ENCODE peak calls at places on chromosomes 13 and 19, in four cellular contexts. One of them, this sample, is unnamed.

GRCh38 chr19:32041681-32042292 is 303.6 kb upstream of the ZNF507 start:
- DNase-seq in IMR-90: peak; percentile 31
- DNase-seq in A549: peak; percentile 29
- DNase-seq in HepG2: peak; percentile 16
- DNase-seq in this sample: peak; percentile 38

GRCh38 chr19:37977992-37978391 is 71.0 kb downstream of the SIPA1L3 start:
- DNase-seq in IMR-90: peak; percentile 99
- DNase-seq in A549: no peak
- DNase-seq in HepG2: no peak
- DNase-seq in this sample: no peak

GRCh38 chr19:14434543-14435319 is 1.6 kb downstream of the PKN1 start:
- DNase-seq in IMR-90: peak; percentile 72
- DNase-seq in A549: no peak
- DNase-seq in HepG2: peak; percentile 72
- DNase-seq in this sample: peak; percentile 54

GRCh38 chr19:21750586-21751128 is 16.7 kb downstream of the ZNF100 start:
- DNase-seq in IMR-90: no peak
- DNase-seq in A549: no peak
- DNase-seq in HepG2: no peak
- DNase-seq in this sample: no peak

GRCh38 chr19:38538793-38539528 is 78.8 kb downstream of the MAP4K1 start:
- DNase-seq in IMR-90: no peak
- DNase-seq in A549: no peak
- DNase-seq in HepG2: no peak
- DNase-seq in this sample: no peak

GRCh38 chr13:65638572-65639168 is 1591.5 kb downstream of the PCDH9 start:
- DNase-seq in IMR-90: peak; percentile 63
- DNase-seq in A549: peak; percentile 0
- DNase-seq in HepG2: peak; percentile 16
- DNase-seq in this sample: peak; percentile 10

GRCh38 chr13:53092931-53093330 is 64.3 kb downstream of the OLFM4 start:
- DNase-seq in IMR-90: no peak
- DNase-seq in A549: no peak
- DNase-seq in HepG2: no peak
- DNase-seq in this sample: no peak

GRCh38 chr13:95564948-95565347 is 12.4 kb downstream of the CLDN10 start:
- DNase-seq in IMR-90: peak; percentile 34
- DNase-seq in A549: no peak
- DNase-seq in HepG2: no peak
- DNase-seq in this sample: no peak

GRCh38 chr19:42634409-42635232 is 39.9 kb upstream of the CEACAM8 start:
- DNase-seq in IMR-90: peak; percentile 20
- DNase-seq in A549: peak; percentile 73
- DNase-seq in HepG2: peak; percentile 32
- DNase-seq in this sample: peak; percentile 43

GRCh38 chr19:35241417-35241816 is 7.4 kb upstream of the LSR start:
- DNase-seq in IMR-90: no peak
- DNase-seq in A549: no peak
- DNase-seq in HepG2: no peak
- DNase-seq in this sample: no peak

GRCh38 chr13:25085125-25085742 is 10.7 kb upstream of the PABPC3 start:
- DNase-seq in IMR-90: peak; percentile 26
- DNase-seq in A549: peak; percentile 25
- DNase-seq in HepG2: peak; percentile 23
- DNase-seq in this sample: no peak

GRCh38 chr19:6236310-6237291 is 43.2 kb downstream of the MLLT1 start:
- DNase-seq in IMR-90: no peak
- DNase-seq in A549: no peak
- DNase-seq in HepG2: no peak
- DNase-seq in this sample: no peak

GRCh38 chr19:39768334-39768733 is 10.3 kb upstream of the LEUTX start:
- DNase-seq in IMR-90: no peak
- DNase-seq in A549: no peak
- DNase-seq in HepG2: no peak
- DNase-seq in this sample: no peak

GRCh38 chr13:27007166-27007565 is 164.4 kb downstream of the USP12 start:
- DNase-seq in IMR-90: no peak
- DNase-seq in A549: no peak
- DNase-seq in HepG2: no peak
- DNase-seq in this sample: no peak

GRCh38 chr13:42041684-42042035 is 6.8 kb upstream of the DGKH start:
- DNase-seq in IMR-90: peak; percentile 63
- DNase-seq in A549: peak; percentile 61
- DNase-seq in HepG2: no peak
- DNase-seq in this sample: peak; percentile 10

GRCh38 chr13:67204731-67205130 is 25.4 kb downstream of the PCDH9 start:
- DNase-seq in IMR-90: no peak
- DNase-seq in A549: no peak
- DNase-seq in HepG2: no peak
- DNase-seq in this sample: no peak

GRCh38 chr19:45640849-45641273 is 1.7 kb upstream of the EML2 start:
- DNase-seq in IMR-90: no peak
- DNase-seq in A549: no peak
- DNase-seq in HepG2: peak; percentile 13
- DNase-seq in this sample: peak; percentile 80

GRCh38 chr19:34171539-34171876 is 796 bp upstream of the LSM14A start:
- DNase-seq in IMR-90: peak; percentile 93
- DNase-seq in A549: peak; percentile 55
- DNase-seq in HepG2: no peak
- DNase-seq in this sample: peak; percentile 54

GRCh38 chr19:58291943-58292342 is 13.2 kb downstream of the ZNF8 start:
- DNase-seq in IMR-90: no peak
- DNase-seq in A549: no peak
- DNase-seq in HepG2: no peak
- DNase-seq in this sample: no peak

GRCh38 chr19:30664358-30665058 is 292.3 kb downstream of the ZNF536 start:
- DNase-seq in IMR-90: peak; percentile 4
- DNase-seq in A549: no peak
- DNase-seq in HepG2: peak; percentile 84
- DNase-seq in this sample: peak; percentile 17

GRCh38 chr19:16084067-16084685 is 7.9 kb downstream of the TPM4 start:
- DNase-seq in IMR-90: no peak
- DNase-seq in A549: no peak
- DNase-seq in HepG2: no peak
- DNase-seq in this sample: no peak

GRCh38 chr13:27952931-27953670 is 16.0 kb downstream of the CDX2 start:
- DNase-seq in IMR-90: no peak
- DNase-seq in A549: no peak
- DNase-seq in HepG2: peak; percentile 15
- DNase-seq in this sample: no peak

GRCh38 chr13:76331948-76332712 is 554.1 kb downstream of the KCTD12 start:
- DNase-seq in IMR-90: peak; percentile 56
- DNase-seq in A549: no peak
- DNase-seq in HepG2: no peak
- DNase-seq in this sample: no peak

GRCh38 chr13:40897058-40897457 is 107.6 kb downstream of the SLC25A15 start:
- DNase-seq in IMR-90: no peak
- DNase-seq in A549: no peak
- DNase-seq in HepG2: no peak
- DNase-seq in this sample: no peak

GRCh38 chr19:1324792-1325567 is 39.3 kb downstream of the EFNA2 start:
- DNase-seq in IMR-90: peak; percentile 61
- DNase-seq in A549: peak; percentile 58
- DNase-seq in HepG2: peak; percentile 82
- DNase-seq in this sample: peak; percentile 86

GRCh38 chr13:79648191-79648590 is 167.2 kb downstream of the NDFIP2 start:
- DNase-seq in IMR-90: no peak
- DNase-seq in A549: no peak
- DNase-seq in HepG2: no peak
- DNase-seq in this sample: no peak

GRCh38 chr13:65768545-65768944 is 1461.6 kb downstream of the PCDH9 start:
- DNase-seq in IMR-90: no peak
- DNase-seq in A549: no peak
- DNase-seq in HepG2: no peak
- DNase-seq in this sample: no peak

GRCh38 chr13:33207616-33207964 is 78.0 kb downstream of the STARD13 start:
- DNase-seq in IMR-90: peak; percentile 98
- DNase-seq in A549: no peak
- DNase-seq in HepG2: peak; percentile 74
- DNase-seq in this sample: no peak

GRCh38 chr19:56765107-56765506 is 75.4 kb downstream of the PEG3 start:
- DNase-seq in IMR-90: no peak
- DNase-seq in A549: no peak
- DNase-seq in HepG2: no peak
- DNase-seq in this sample: no peak

GRCh38 chr13:112995395-112996091 is 26.5 kb downstream of the MCF2L start:
- DNase-seq in IMR-90: no peak
- DNase-seq in A549: no peak
- DNase-seq in HepG2: no peak
- DNase-seq in this sample: no peak

GRCh38 chr19:31204115-31204514 is 145.1 kb downstream of the TSHZ3 start:
- DNase-seq in IMR-90: no peak
- DNase-seq in A549: no peak
- DNase-seq in HepG2: no peak
- DNase-seq in this sample: no peak

GRCh38 chr13:93769126-93769525 is 542.5 kb downstream of the GPC6 start:
- DNase-seq in IMR-90: peak; percentile 35
- DNase-seq in A549: no peak
- DNase-seq in HepG2: no peak
- DNase-seq in this sample: no peak

GRCh38 chr19:51131780-51132680 is 7.3 kb downstream of the SIGLEC9 start:
- DNase-seq in IMR-90: peak; percentile 38
- DNase-seq in A549: no peak
- DNase-seq in HepG2: no peak
- DNase-seq in this sample: peak; percentile 70

GRCh38 chr13:110377178-110378175 is 70.4 kb downstream of the COL4A2 start:
- DNase-seq in IMR-90: no peak
- DNase-seq in A549: no peak
- DNase-seq in HepG2: no peak
- DNase-seq in this sample: no peak
- TF ChIP-seq MAZ in IMR-90: no peak
- TF ChIP-seq MAZ in A549: no peak
- TF ChIP-seq MAZ in HepG2: no peak
- TF ChIP-seq MAZ in this sample: no peak

GRCh38 chr13:99298056-99298455 is 9.1 kb downstream of the GPR183 start:
- DNase-seq in IMR-90: no peak
- DNase-seq in A549: no peak
- DNase-seq in HepG2: no peak
- DNase-seq in this sample: no peak

GRCh38 chr13:99297330-99297729 is 9.9 kb downstream of the GPR183 start:
- DNase-seq in IMR-90: peak; percentile 33
- DNase-seq in A549: no peak
- DNase-seq in HepG2: no peak
- DNase-seq in this sample: no peak

GRCh38 chr13:99301056-99301838 is 6.0 kb downstream of the GPR183 start:
- DNase-seq in IMR-90: no peak
- DNase-seq in A549: no peak
- DNase-seq in HepG2: no peak
- DNase-seq in this sample: no peak

GRCh38 chr13:99301913-99302636 is 5.1 kb downstream of the GPR183 start:
- DNase-seq in IMR-90: no peak
- DNase-seq in A549: no peak
- DNase-seq in HepG2: no peak
- DNase-seq in this sample: no peak

GRCh38 chr13:99299545-99300341 is 7.5 kb downstream of the GPR183 start:
- DNase-seq in IMR-90: no peak
- DNase-seq in A549: no peak
- DNase-seq in HepG2: no peak
- DNase-seq in this sample: no peak
- H3K4me1 ChIP-seq in IMR-90: no peaks in the 10 kb centered on the region
- H3K4me1 ChIP-seq in A549: no peaks in the 10 kb centered on the region
- H3K4me1 ChIP-seq in HepG2: no peaks in the 10 kb centered on the region
- H3K4me1 ChIP-seq in this sample: peaks cover 3% of the 10 kb centered on the region

GRCh38 chr13:100106705-100107104 is 17.8 kb downstream of the PCCA start:
- DNase-seq in IMR-90: no peak
- DNase-seq in A549: no peak
- DNase-seq in HepG2: no peak
- DNase-seq in this sample: no peak
- TF ChIP-seq MAZ in IMR-90: no peak
- TF ChIP-seq MAZ in A549: no peak
- TF ChIP-seq MAZ in HepG2: no peak
- TF ChIP-seq MAZ in this sample: no peak

DNA sequence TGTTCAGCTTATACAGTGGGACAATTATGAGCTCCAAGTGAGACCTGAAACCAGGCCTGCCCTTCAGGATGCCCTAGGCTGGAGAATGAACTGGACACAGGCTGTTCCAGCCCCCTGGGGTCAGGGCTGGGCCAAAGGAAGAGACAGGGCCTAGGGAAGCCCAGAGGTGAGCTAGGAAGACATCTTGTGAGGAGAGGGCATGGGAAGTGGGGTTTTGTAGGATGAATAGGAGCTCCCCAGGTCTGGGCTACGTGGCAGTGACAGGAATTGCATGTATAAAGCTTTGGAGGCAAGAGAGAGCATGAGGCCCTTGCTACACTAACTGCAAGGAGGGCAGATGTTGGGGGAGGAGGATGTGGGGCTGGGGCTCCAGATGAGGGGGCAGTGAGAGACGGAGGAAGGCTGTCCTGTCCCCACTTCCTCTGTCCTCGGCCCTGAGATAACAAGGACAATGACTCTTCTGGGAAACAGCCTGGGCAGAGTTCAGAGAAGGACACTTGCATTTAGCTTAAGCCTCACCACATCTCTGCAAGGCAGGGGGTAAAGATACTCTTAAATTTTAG is 1.5 kb upstream of the TBXA2R start:
- DNase-seq in IMR-90: no peak
- DNase-seq in A549: no peak
- DNase-seq in HepG2: no peak
- DNase-seq in this sample: no peak
- H3K4me1 ChIP-seq in IMR-90: peaks cover 11% of the 10 kb centered on the region
- H3K4me1 ChIP-seq in A549: peaks cover 18% of the 10 kb centered on the region
- H3K4me1 ChIP-seq in HepG2: peaks cover 47% of the 10 kb centered on the region
- H3K4me1 ChIP-seq in this sample: peaks cover 98% of the 10 kb centered on the region